ENCODE peak calls at places on chromosomes 5 and 9, in seven cellular contexts. One of them, this sample, is unnamed.
A peak's percentile ranks its signal among the peaks of the same experiment; 100 is the strongest.

GRCh38 chr5:10666531-10667305 is 94.3 kb downstream of the DAP start:
- DNase-seq in HEK293T: no peak
- DNase-seq in HepG2: peak; percentile 7
- DNase-seq in WTC11: no peak
- DNase-seq in GM12878: no peak
- DNase-seq in H1: no peak
- DNase-seq in HCT116: no peak
- DNase-seq in this sample: no peak

GRCh38 chr9:128916204-128916603 is 4.6 kb upstream of the PHYHD1 start:
- DNase-seq in HEK293T: no peak
- DNase-seq in HepG2: no peak
- DNase-seq in WTC11: no peak
- DNase-seq in GM12878: no peak
- DNase-seq in H1: no peak
- DNase-seq in HCT116: no peak
- DNase-seq in this sample: no peak

GRCh38 chr5:78526049-78526525 is 122.5 kb downstream of the LHFPL2 start:
- DNase-seq in HEK293T: no peak
- DNase-seq in HepG2: no peak
- DNase-seq in WTC11: no peak
- DNase-seq in GM12878: peak; percentile 48
- DNase-seq in H1: no peak
- DNase-seq in HCT116: no peak
- DNase-seq in this sample: no peak

GRCh38 chr5:175460126-175460525 is 16.1 kb upstream of the DRD1 start:
- DNase-seq in HEK293T: no peak
- DNase-seq in HepG2: no peak
- DNase-seq in WTC11: no peak
- DNase-seq in GM12878: no peak
- DNase-seq in H1: no peak
- DNase-seq in HCT116: no peak
- DNase-seq in this sample: peak; percentile 21

GRCh38 chr5:176647870-176648466 is 684 bp downstream of the TSPAN17 start:
- DNase-seq in HEK293T: peak; percentile 61
- DNase-seq in HepG2: no peak
- DNase-seq in WTC11: no peak
- DNase-seq in GM12878: no peak
- DNase-seq in H1: peak; percentile 65
- DNase-seq in HCT116: no peak
- DNase-seq in this sample: peak; percentile 67

GRCh38 chr5:95644351-95645042 is 2.1 kb upstream of the RFESD start:
- DNase-seq in HEK293T: peak; percentile 53
- DNase-seq in HepG2: peak; percentile 45
- DNase-seq in WTC11: peak; percentile 42
- DNase-seq in GM12878: peak; percentile 56
- DNase-seq in H1: peak; percentile 48
- DNase-seq in HCT116: peak; percentile 72
- DNase-seq in this sample: peak; percentile 55

GRCh38 chr9:124660341-124660801 is 110.7 kb downstream of the NR6A1 start:
- DNase-seq in HEK293T: peak; percentile 12
- DNase-seq in HepG2: peak; percentile 36
- DNase-seq in WTC11: no peak
- DNase-seq in GM12878: peak; percentile 60
- DNase-seq in H1: no peak
- DNase-seq in HCT116: no peak
- DNase-seq in this sample: peak; percentile 42

GRCh38 chr5:163193886-163194285 is 243.5 kb upstream of the CCNG1 start:
- DNase-seq in HEK293T: no peak
- DNase-seq in HepG2: no peak
- DNase-seq in WTC11: no peak
- DNase-seq in GM12878: no peak
- DNase-seq in H1: no peak
- DNase-seq in HCT116: no peak
- DNase-seq in this sample: no peak

GRCh38 chr9:136759436-136760325 is 1.6 kb upstream of the LCN8 start:
- DNase-seq in HEK293T: no peak
- DNase-seq in HepG2: no peak
- DNase-seq in WTC11: no peak
- DNase-seq in GM12878: no peak
- DNase-seq in H1: peak; percentile 49
- DNase-seq in HCT116: no peak
- DNase-seq in this sample: no peak

DNA sequence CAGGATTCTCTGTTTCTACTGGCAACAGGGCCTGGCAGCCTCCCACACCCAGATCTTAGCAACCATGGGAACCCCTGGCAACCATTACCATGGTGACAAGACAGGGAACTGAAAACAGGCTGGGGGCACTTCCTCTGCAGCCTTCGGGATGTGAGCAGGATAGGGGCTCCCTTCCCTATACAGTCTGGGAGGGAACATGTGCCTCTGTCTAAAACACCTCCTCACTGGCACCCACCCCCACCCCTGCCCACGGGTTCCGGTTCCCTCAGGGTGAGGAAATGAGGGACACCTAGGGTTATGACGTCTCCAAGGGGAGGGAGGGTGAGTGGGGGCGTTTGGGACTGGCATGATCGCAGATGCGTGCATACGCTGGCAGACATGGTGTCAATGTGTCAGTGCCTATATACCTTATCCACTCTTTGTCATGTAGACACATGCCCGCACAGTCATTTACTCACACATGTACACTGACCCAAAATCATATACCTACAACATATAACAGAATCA is 3.0 kb upstream of the DNAJB5 start:
- DNase-seq in HEK293T: no peak
- DNase-seq in HepG2: no peak
- DNase-seq in WTC11: peak; percentile 37
- DNase-seq in GM12878: no peak
- DNase-seq in H1: no peak
- DNase-seq in HCT116: no peak
- DNase-seq in this sample: no peak
- TF ChIP-seq SP1 in HEK293T: no peak
- TF ChIP-seq SP1 in HepG2: no peak
- TF ChIP-seq SP1 in WTC11: no peak
- TF ChIP-seq SP1 in GM12878: no peak
- TF ChIP-seq SP1 in H1: no peak
- TF ChIP-seq SP1 in HCT116: no peak
- TF ChIP-seq SP1 in this sample: no peak

GRCh38 chr5:11724947-11725346 is 179.3 kb downstream of the CTNND2 start:
- DNase-seq in HEK293T: no peak
- DNase-seq in HepG2: no peak
- DNase-seq in WTC11: no peak
- DNase-seq in GM12878: no peak
- DNase-seq in H1: no peak
- DNase-seq in HCT116: no peak
- DNase-seq in this sample: no peak

GRCh38 chr5:11715797-11716196 is 188.4 kb downstream of the CTNND2 start:
- DNase-seq in HEK293T: no peak
- DNase-seq in HepG2: no peak
- DNase-seq in WTC11: no peak
- DNase-seq in GM12878: no peak
- DNase-seq in H1: no peak
- DNase-seq in HCT116: no peak
- DNase-seq in this sample: no peak

GRCh38 chr5:11719888-11720481 is 184.3 kb downstream of the CTNND2 start:
- DNase-seq in HEK293T: peak; percentile 18
- DNase-seq in HepG2: peak; percentile 48
- DNase-seq in WTC11: peak; percentile 74
- DNase-seq in GM12878: no peak
- DNase-seq in H1: peak; percentile 73
- DNase-seq in HCT116: no peak
- DNase-seq in this sample: peak; percentile 23
- TF ChIP-seq SP1 in HEK293T: no peak
- TF ChIP-seq SP1 in HepG2: no peak
- TF ChIP-seq SP1 in WTC11: no peak
- TF ChIP-seq SP1 in GM12878: no peak
- TF ChIP-seq SP1 in H1: no peak
- TF ChIP-seq SP1 in HCT116: no peak
- TF ChIP-seq SP1 in this sample: no peak

GRCh38 chr9:120505186-120505585 is 74.8 kb downstream of the CDK5RAP2 start:
- DNase-seq in HEK293T: no peak
- DNase-seq in HepG2: no peak
- DNase-seq in WTC11: no peak
- DNase-seq in GM12878: no peak
- DNase-seq in H1: no peak
- DNase-seq in HCT116: no peak
- DNase-seq in this sample: no peak

GRCh38 chr9:120513825-120514598 is 66.0 kb downstream of the CDK5RAP2 start:
- DNase-seq in HEK293T: no peak
- DNase-seq in HepG2: no peak
- DNase-seq in WTC11: no peak
- DNase-seq in GM12878: no peak
- DNase-seq in H1: no peak
- DNase-seq in HCT116: no peak
- DNase-seq in this sample: no peak

GRCh38 chr9:120507936-120508510 is 71.9 kb downstream of the CDK5RAP2 start:
- DNase-seq in HEK293T: no peak
- DNase-seq in HepG2: no peak
- DNase-seq in WTC11: no peak
- DNase-seq in GM12878: no peak
- DNase-seq in H1: no peak
- DNase-seq in HCT116: no peak
- DNase-seq in this sample: no peak

GRCh38 chr9:120514599-120514854 is 65.4 kb downstream of the CDK5RAP2 start:
- DNase-seq in HEK293T: no peak
- DNase-seq in HepG2: no peak
- DNase-seq in WTC11: no peak
- DNase-seq in GM12878: no peak
- DNase-seq in H1: no peak
- DNase-seq in HCT116: no peak
- DNase-seq in this sample: no peak

GRCh38 chr9:120510816-120511215 is 69.2 kb downstream of the CDK5RAP2 start:
- DNase-seq in HEK293T: no peak
- DNase-seq in HepG2: no peak
- DNase-seq in WTC11: no peak
- DNase-seq in GM12878: no peak
- DNase-seq in H1: no peak
- DNase-seq in HCT116: no peak
- DNase-seq in this sample: no peak
- TF ChIP-seq SP1 in HEK293T: no peak
- TF ChIP-seq SP1 in HepG2: no peak
- TF ChIP-seq SP1 in WTC11: no peak
- TF ChIP-seq SP1 in GM12878: no peak
- TF ChIP-seq SP1 in H1: no peak
- TF ChIP-seq SP1 in HCT116: no peak
- TF ChIP-seq SP1 in this sample: no peak

DNA sequence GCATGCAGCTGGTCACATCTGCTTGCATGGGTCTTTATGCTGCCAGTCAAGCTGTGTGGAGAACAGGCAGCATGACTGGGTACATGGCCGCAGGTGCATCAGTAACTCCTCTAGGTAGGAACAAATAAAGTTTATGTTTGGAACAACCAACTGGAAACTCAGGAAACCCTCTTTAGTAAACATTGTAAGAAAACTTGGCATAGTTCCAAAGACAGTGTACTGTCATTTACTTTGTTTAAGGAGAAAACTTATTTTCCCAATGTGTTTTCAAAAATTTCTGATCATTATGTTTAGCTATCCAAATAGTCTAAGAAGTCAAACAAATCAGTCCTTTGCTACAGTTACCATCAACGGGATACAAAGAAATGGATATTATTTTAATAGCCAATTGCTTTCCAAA is 386.0 kb downstream of the CHSY3 start:
- DNase-seq in HEK293T: no peak
- DNase-seq in HepG2: no peak
- DNase-seq in WTC11: no peak
- DNase-seq in GM12878: no peak
- DNase-seq in H1: no peak
- DNase-seq in HCT116: no peak
- DNase-seq in this sample: no peak
- TF ChIP-seq SP1 in HEK293T: no peak
- TF ChIP-seq SP1 in HepG2: no peak
- TF ChIP-seq SP1 in WTC11: no peak
- TF ChIP-seq SP1 in GM12878: no peak
- TF ChIP-seq SP1 in H1: no peak
- TF ChIP-seq SP1 in HCT116: no peak
- TF ChIP-seq SP1 in this sample: no peak

This sample was measured in K562.